ENCODE peak calls at places on chromosomes 6 and 20, in six cellular contexts. One of them, this sample, is unnamed.
A peak's percentile ranks its signal among the peaks of the same experiment; 100 is the strongest.

GRCh38 chr6:9516207-9516606 is 898.7 kb downstream of the TFAP2A start:
- DNase-seq in NT2/D1: no peak
- DNase-seq in GM12878: no peak
- DNase-seq in HepG2: no peak
- DNase-seq in HCT116: peak; percentile 57
- DNase-seq in H1: peak; percentile 48
- DNase-seq in this sample: no peak

GRCh38 chr20:46027245-46027853 is 1.7 kb upstream of the SLC12A5 start:
- DNase-seq in GM12878: no peak
- DNase-seq in HCT116: no peak
- DNase-seq in H1: peak; percentile 57
- DNase-seq in HepG2: peak; percentile 63
- DNase-seq in NT2/D1: no peak
- DNase-seq in this sample: peak; percentile 68

GRCh38 chr6:164763788-164764187 is 545.6 kb downstream of the C6orf118 start:
- DNase-seq in HepG2: no peak
- DNase-seq in H1: no peak
- DNase-seq in GM12878: no peak
- DNase-seq in NT2/D1: no peak
- DNase-seq in HCT116: no peak
- DNase-seq in this sample: no peak

GRCh38 chr6:88238065-88238464 is 71.9 kb upstream of the CNR1 start:
- DNase-seq in HepG2: peak; percentile 33
- DNase-seq in NT2/D1: peak; percentile 15
- DNase-seq in H1: peak; percentile 55
- DNase-seq in HCT116: peak; percentile 13
- DNase-seq in GM12878: peak; percentile 33
- DNase-seq in this sample: no peak

GRCh38 chr6:150534514-150534913 is 65.2 kb upstream of the PLEKHG1 start:
- DNase-seq in HCT116: no peak
- DNase-seq in GM12878: no peak
- DNase-seq in H1: no peak
- DNase-seq in HepG2: no peak
- DNase-seq in NT2/D1: no peak
- DNase-seq in this sample: no peak

GRCh38 chr20:24353135-24353694 is 116.2 kb upstream of the SYNDIG1 start:
- DNase-seq in HepG2: no peak
- DNase-seq in NT2/D1: no peak
- DNase-seq in H1: no peak
- DNase-seq in GM12878: no peak
- DNase-seq in HCT116: no peak
- DNase-seq in this sample: no peak

GRCh38 chr6:111294374-111294967 is 188.5 kb downstream of the REV3L start:
- DNase-seq in NT2/D1: no peak
- DNase-seq in HepG2: no peak
- DNase-seq in HCT116: no peak
- DNase-seq in H1: no peak
- DNase-seq in GM12878: no peak
- DNase-seq in this sample: no peak

GRCh38 chr20:61956396-61957342 is 109.0 kb downstream of the TAF4 start:
- DNase-seq in H1: no peak
- DNase-seq in HepG2: peak; percentile 74
- DNase-seq in GM12878: no peak
- DNase-seq in NT2/D1: no peak
- DNase-seq in HCT116: no peak
- DNase-seq in this sample: no peak

GRCh38 chr6:140661691-140662090 is 1287.2 kb upstream of the CITED2 start:
- DNase-seq in GM12878: no peak
- DNase-seq in HCT116: no peak
- DNase-seq in NT2/D1: no peak
- DNase-seq in H1: no peak
- DNase-seq in HepG2: no peak
- DNase-seq in this sample: no peak

GRCh38 chr6:136547336-136547735 is 2.9 kb downstream of the MAP7 start:
- DNase-seq in GM12878: no peak
- DNase-seq in HepG2: no peak
- DNase-seq in H1: no peak
- DNase-seq in HCT116: peak; percentile 21
- DNase-seq in NT2/D1: no peak
- DNase-seq in this sample: no peak

GRCh38 chr6:62285612-62286469 is at the start of gene KHDRBS2:
- DNase-seq in NT2/D1: peak; percentile 84
- DNase-seq in GM12878: peak; percentile 31
- DNase-seq in HepG2: peak; percentile 3
- DNase-seq in H1: peak; percentile 92
- DNase-seq in HCT116: no peak
- DNase-seq in this sample: no peak

GRCh38 chr6:49915035-49915434 is 48.7 kb upstream of the CRISP1 start:
- DNase-seq in HCT116: no peak
- DNase-seq in GM12878: no peak
- DNase-seq in H1: no peak
- DNase-seq in HepG2: no peak
- DNase-seq in NT2/D1: no peak
- DNase-seq in this sample: no peak

GRCh38 chr6:170048615-170049256 is 242.1 kb downstream of the DLL1 start:
- DNase-seq in NT2/D1: no peak
- DNase-seq in HepG2: no peak
- DNase-seq in HCT116: no peak
- DNase-seq in GM12878: no peak
- DNase-seq in H1: no peak
- DNase-seq in this sample: no peak

GRCh38 chr20:33843854-33844253 is 32.7 kb downstream of the CHMP4B start:
- DNase-seq in HepG2: no peak
- DNase-seq in HCT116: no peak
- DNase-seq in NT2/D1: no peak
- DNase-seq in H1: no peak
- DNase-seq in GM12878: no peak
- DNase-seq in this sample: peak; percentile 37

GRCh38 chr6:69865126-69865525 is 1.2 kb upstream of the COL19A1 start:
- DNase-seq in H1: no peak
- DNase-seq in NT2/D1: no peak
- DNase-seq in HepG2: no peak
- DNase-seq in GM12878: no peak
- DNase-seq in HCT116: no peak
- DNase-seq in this sample: no peak

GRCh38 chr20:12916699-12917098 is 92.1 kb upstream of the SPTLC3 start:
- DNase-seq in NT2/D1: peak; percentile 8
- DNase-seq in HCT116: no peak
- DNase-seq in H1: no peak
- DNase-seq in HepG2: peak; percentile 52
- DNase-seq in GM12878: no peak
- DNase-seq in this sample: no peak

GRCh38 chr6:137307163-137307851 is 88.1 kb upstream of the IFNGR1 start:
- DNase-seq in NT2/D1: no peak
- DNase-seq in HCT116: no peak
- DNase-seq in HepG2: no peak
- DNase-seq in H1: no peak
- DNase-seq in GM12878: no peak
- DNase-seq in this sample: no peak

GRCh38 chr6:143325379-143326140 is 124.9 kb downstream of the ADAT2 start:
- DNase-seq in HepG2: no peak
- DNase-seq in H1: no peak
- DNase-seq in GM12878: no peak
- DNase-seq in HCT116: no peak
- DNase-seq in NT2/D1: no peak
- DNase-seq in this sample: no peak

GRCh38 chr6:168282985-168283685 is 36.4 kb downstream of the DACT2 start:
- DNase-seq in GM12878: no peak
- DNase-seq in HCT116: no peak
- DNase-seq in HepG2: peak; percentile 74
- DNase-seq in H1: no peak
- DNase-seq in NT2/D1: no peak
- DNase-seq in this sample: no peak

GRCh38 chr20:58073945-58074920 is 154.2 kb downstream of the ANKRD60 start:
- DNase-seq in HCT116: no peak
- DNase-seq in GM12878: no peak
- DNase-seq in HepG2: no peak
- DNase-seq in NT2/D1: no peak
- DNase-seq in H1: peak; percentile 28
- DNase-seq in this sample: no peak

GRCh38 chr6:157990321-157991066 is 8.8 kb downstream of the SYNJ2 start:
- DNase-seq in HepG2: no peak
- DNase-seq in GM12878: no peak
- DNase-seq in HCT116: no peak
- DNase-seq in NT2/D1: no peak
- DNase-seq in H1: no peak
- DNase-seq in this sample: no peak

DNA sequence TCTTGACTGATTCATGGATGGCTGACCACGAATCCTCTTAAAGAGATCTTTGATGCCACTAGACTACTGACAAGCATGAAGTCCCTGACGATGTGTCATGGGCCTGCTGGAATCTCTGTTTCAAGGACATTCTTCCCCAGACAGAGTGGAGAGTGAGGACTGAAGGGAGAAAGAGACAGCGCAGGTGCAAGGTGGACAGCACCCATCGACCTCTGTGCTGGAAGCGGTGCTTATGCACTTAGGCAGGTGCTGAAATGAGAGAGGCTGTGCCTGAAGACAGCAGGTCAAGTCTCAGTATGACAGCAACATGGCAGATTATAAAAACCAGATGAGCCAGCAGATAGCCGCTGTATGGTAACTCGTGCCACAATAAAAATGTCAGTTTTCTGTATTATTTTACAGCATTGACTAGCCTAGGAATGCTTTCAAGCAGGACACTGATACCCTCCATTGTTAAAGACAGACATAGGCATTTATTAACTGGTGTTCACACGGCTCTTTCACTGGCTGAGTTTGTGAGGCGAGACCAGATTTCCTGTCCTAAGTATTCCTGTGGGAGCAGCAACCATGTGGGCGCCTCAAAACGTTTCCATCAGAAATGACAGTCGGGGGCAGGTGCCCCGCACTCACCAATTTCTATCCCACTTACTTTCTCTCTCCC is 47.5 kb downstream of the FOXC1 start:
- DNase-seq in HCT116: no peak
- DNase-seq in GM12878: no peak
- DNase-seq in NT2/D1: no peak
- DNase-seq in H1: no peak
- DNase-seq in HepG2: no peak
- DNase-seq in this sample: no peak
- TF ChIP-seq ZNF274 in HCT116: no peak
- TF ChIP-seq ZNF274 in GM12878: no peak
- TF ChIP-seq ZNF274 in NT2/D1: no peak
- TF ChIP-seq ZNF274 in H1: no peak
- TF ChIP-seq ZNF274 in HepG2: no peak
- TF ChIP-seq ZNF274 in this sample: no peak

GRCh38 chr6:36136034-36136433 is 5.7 kb downstream of the MAPK13 start:
- DNase-seq in HepG2: no peak
- DNase-seq in NT2/D1: no peak
- DNase-seq in HCT116: no peak
- DNase-seq in GM12878: no peak
- DNase-seq in H1: no peak
- DNase-seq in this sample: no peak
- TF ChIP-seq ZNF274 in HepG2: no peak
- TF ChIP-seq ZNF274 in NT2/D1: no peak
- TF ChIP-seq ZNF274 in HCT116: no peak
- TF ChIP-seq ZNF274 in GM12878: no peak
- TF ChIP-seq ZNF274 in H1: no peak
- TF ChIP-seq ZNF274 in this sample: no peak

GRCh38 chr20:4867036-4867435 is 134.3 kb downstream of the SLC23A2 start:
- DNase-seq in H1: no peak
- DNase-seq in HepG2: no peak
- DNase-seq in HCT116: no peak
- DNase-seq in NT2/D1: no peak
- DNase-seq in GM12878: no peak
- DNase-seq in this sample: no peak
- TF ChIP-seq ZNF274 in H1: no peak
- TF ChIP-seq ZNF274 in HepG2: no peak
- TF ChIP-seq ZNF274 in HCT116: no peak
- TF ChIP-seq ZNF274 in NT2/D1: no peak
- TF ChIP-seq ZNF274 in GM12878: no peak
- TF ChIP-seq ZNF274 in this sample: no peak

GRCh38 chr6:79525272-79526100 is 11.7 kb downstream of the LCA5 start:
- DNase-seq in H1: no peak
- DNase-seq in HepG2: peak; percentile 91
- DNase-seq in HCT116: no peak
- DNase-seq in NT2/D1: no peak
- DNase-seq in GM12878: no peak
- DNase-seq in this sample: peak; percentile 13
- TF ChIP-seq ZNF274 in H1: no peak
- TF ChIP-seq ZNF274 in HepG2: no peak
- TF ChIP-seq ZNF274 in HCT116: no peak
- TF ChIP-seq ZNF274 in NT2/D1: no peak
- TF ChIP-seq ZNF274 in GM12878: no peak
- TF ChIP-seq ZNF274 in this sample: no peak

GRCh38 chr6:17542243-17542642 is 57.9 kb upstream of the FAM8A1 start:
- DNase-seq in H1: no peak
- DNase-seq in HepG2: no peak
- DNase-seq in NT2/D1: no peak
- DNase-seq in GM12878: no peak
- DNase-seq in HCT116: no peak
- DNase-seq in this sample: no peak
- TF ChIP-seq ZNF274 in H1: no peak
- TF ChIP-seq ZNF274 in HepG2: no peak
- TF ChIP-seq ZNF274 in NT2/D1: no peak
- TF ChIP-seq ZNF274 in GM12878: no peak
- TF ChIP-seq ZNF274 in HCT116: no peak
- TF ChIP-seq ZNF274 in this sample: no peak

GRCh38 chr6:75689576-75689975 is 59.5 kb upstream of the MYO6 start:
- DNase-seq in NT2/D1: no peak
- DNase-seq in HCT116: no peak
- DNase-seq in GM12878: no peak
- DNase-seq in H1: no peak
- DNase-seq in HepG2: no peak
- DNase-seq in this sample: no peak

GRCh38 chr6:75691012-75691411 is 58.0 kb upstream of the MYO6 start:
- DNase-seq in NT2/D1: no peak
- DNase-seq in H1: no peak
- DNase-seq in GM12878: no peak
- DNase-seq in HepG2: no peak
- DNase-seq in HCT116: peak; percentile 15
- DNase-seq in this sample: no peak

GRCh38 chr6:75694406-75694805 is 54.6 kb upstream of the MYO6 start:
- DNase-seq in HepG2: no peak
- DNase-seq in H1: no peak
- DNase-seq in GM12878: no peak
- DNase-seq in NT2/D1: no peak
- DNase-seq in HCT116: no peak
- DNase-seq in this sample: no peak

DNA sequence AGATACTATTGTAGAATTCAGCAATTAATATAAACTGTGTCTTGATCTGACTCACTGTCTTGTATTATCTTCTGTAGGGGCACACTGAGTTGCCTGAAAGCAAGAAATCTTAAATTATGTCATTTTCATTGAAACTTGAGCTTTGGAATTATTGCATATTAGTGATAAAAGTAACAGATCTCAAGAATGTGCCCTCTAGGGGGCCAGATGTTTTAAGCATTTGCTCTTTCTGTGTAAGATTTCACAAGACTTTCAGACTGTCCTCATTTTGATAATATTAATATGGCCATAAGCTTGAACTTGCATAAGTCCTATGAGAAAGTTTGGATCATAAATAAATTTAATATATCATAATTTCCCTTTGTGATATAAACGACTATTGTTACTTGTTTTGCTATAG is 55.5 kb upstream of the MYO6 start:
- DNase-seq in HCT116: no peak
- DNase-seq in NT2/D1: no peak
- DNase-seq in GM12878: no peak
- DNase-seq in HepG2: peak; percentile 2
- DNase-seq in H1: no peak
- DNase-seq in this sample: no peak
- TF ChIP-seq ZNF274 in HCT116: no peak
- TF ChIP-seq ZNF274 in NT2/D1: no peak
- TF ChIP-seq ZNF274 in GM12878: no peak
- TF ChIP-seq ZNF274 in HepG2: no peak
- TF ChIP-seq ZNF274 in H1: no peak
- TF ChIP-seq ZNF274 in this sample: no peak

GRCh38 chr6:15539722-15540270 is 123.0 kb downstream of the DTNBP1 start:
- DNase-seq in H1: no peak
- DNase-seq in GM12878: no peak
- DNase-seq in HCT116: no peak
- DNase-seq in NT2/D1: no peak
- DNase-seq in HepG2: no peak
- DNase-seq in this sample: no peak
- TF ChIP-seq ZNF274 in H1: no peak
- TF ChIP-seq ZNF274 in GM12878: no peak
- TF ChIP-seq ZNF274 in HCT116: no peak
- TF ChIP-seq ZNF274 in NT2/D1: no peak
- TF ChIP-seq ZNF274 in HepG2: no peak
- TF ChIP-seq ZNF274 in this sample: no peak

This sample was measured in K562.